ENCODE peak calls at places on chromosomes 12 and 14, in seven cellular contexts. B is hepatocyte, W is HCT116, P is body of pancreas, M is AG04450, K is right atrium auricular region, I is heart right ventricle. T is an unnamed sample.

GRCh38 chr12:43805149-43805856 is 814 bp downstream of the TWF1 start:
- DNase-seq in B (no peak), W (no peak), P (no peak), M (no peak), K (no peak), I (no peak), T (no peak)

GRCh38 chr12:25959069-25959961 is 833 bp downstream of the RASSF8 start:
- DNase-seq in B (peak; percentile 76), W (no peak), P (peak; percentile 53), M (peak; percentile 39), K (peak; percentile 80), I (peak; percentile 60), T (peak; percentile 77)

GRCh38 chr14:90886297-90886830 is 70.1 kb upstream of the TTC7B start:
- DNase-seq in B (no peak), W (no peak), P (no peak), M (no peak), K (no peak), I (no peak), T (no peak)

GRCh38 chr12:90010089-90010488 is 301.5 kb upstream of the ATP2B1 start:
- DNase-seq in B (no peak), W (no peak), P (no peak), M (no peak), K (no peak), I (no peak), T (no peak)

GRCh38 chr12:119659289-119659897 is 8.5 kb upstream of the PRKAB1 start:
- DNase-seq in B (peak; percentile 54), W (no peak), P (peak; percentile 34), M (no peak), K (no peak), I (no peak), T (no peak)

GRCh38 chr14:91872011-91872476 is 4.7 kb upstream of the TC2N start:
- DNase-seq in B (no peak), W (no peak), P (peak; percentile 88), M (no peak), K (no peak), I (no peak), T (no peak)

GRCh38 chr14:36006623-36007022 is 169.9 kb downstream of the PTCSC3 start:
- DNase-seq in B (no peak), W (no peak), P (no peak), M (no peak), K (no peak), I (no peak), T (no peak)

GRCh38 chr14:92040431-92041040 is 677 bp upstream of the TRIP11 start:
- DNase-seq in B (peak; percentile 37), W (peak; percentile 12), P (peak; percentile 58), M (peak; percentile 8), K (no peak), I (no peak), T (no peak)

GRCh38 chr12:96981053-96981452 is 74.0 kb downstream of the NEDD1 start:
- DNase-seq in B (peak; percentile 18), W (no peak), P (no peak), M (peak; percentile 59), K (no peak), I (no peak), T (peak; percentile 16)

GRCh38 chr12:68236421-68237059 is 10.9 kb upstream of the IL26 start:
- DNase-seq in B (no peak), W (no peak), P (peak; percentile 45), M (no peak), K (no peak), I (peak; percentile 10), T (no peak)

GRCh38 chr14:19947413-19948090 is 16.8 kb downstream of the OR4K1 start:
- DNase-seq in B (no peak), W (no peak), P (no peak), M (no peak), K (no peak), I (no peak), T (no peak)

GRCh38 chr14:99148861-99149610 is 123.0 kb downstream of the BCL11B start:
- DNase-seq in B (no peak), W (no peak), P (no peak), M (no peak), K (no peak), I (no peak), T (no peak)

GRCh38 chr12:68803948-68804653 is 3.9 kb upstream of the MDM2 start:
- DNase-seq in B (no peak), W (no peak), P (no peak), M (no peak), K (no peak), I (no peak), T (no peak)

GRCh38 chr12:114588061-114588460 is 95.9 kb downstream of the TBX3 start:
- DNase-seq in B (no peak), W (no peak), P (no peak), M (no peak), K (no peak), I (no peak), T (no peak)

GRCh38 chr12:119673634-119674033 is 5.7 kb downstream of the PRKAB1 start:
- DNase-seq in B (no peak), W (no peak), P (no peak), M (no peak), K (no peak), I (no peak), T (peak; percentile 60)

GRCh38 chr12:48787791-48788521 is 933 bp downstream of the ADCY6 start:
- DNase-seq in B (no peak), W (no peak), P (no peak), M (no peak), K (no peak), I (no peak), T (no peak)

GRCh38 chr14:61281186-61281676 is at the start of gene TMEM30B:
- DNase-seq in B (peak; percentile 89), W (no peak), P (peak; percentile 97), M (no peak), K (no peak), I (no peak), T (no peak)

GRCh38 chr14:70442750-70443149 is 9.2 kb upstream of the ADAM21 start:
- DNase-seq in B (no peak), W (peak; percentile 10), P (no peak), M (no peak), K (no peak), I (no peak), T (no peak)

GRCh38 chr12:101038289-101038871 is 171.7 kb downstream of the SLC5A8 start:
- DNase-seq in B (no peak), W (no peak), P (no peak), M (no peak), K (no peak), I (no peak), T (no peak)

GRCh38 chr14:91112172-91112571 is 1.7 kb upstream of the DGLUCY start:
- DNase-seq in B (no peak), W (no peak), P (no peak), M (no peak), K (no peak), I (no peak), T (no peak)

GRCh38 chr14:58732387-58732786 is 94.6 kb downstream of the DACT1 start:
- DNase-seq in B (no peak), W (no peak), P (no peak), M (no peak), K (no peak), I (no peak), T (no peak)

GRCh38 chr12:131564843-131565242 is 146.0 kb upstream of the SFSWAP start:
- DNase-seq in B (peak; percentile 30), W (no peak), P (no peak), M (no peak), K (no peak), I (no peak), T (no peak)

GRCh38 chr14:63438065-63438757 is 105.0 kb downstream of the PPP2R5E start:
- DNase-seq in B (peak; percentile 58), W (peak; percentile 15), P (peak; percentile 80), M (peak; percentile 73), K (peak; percentile 77), I (peak; percentile 28), T (peak; percentile 39)

GRCh38 chr14:57389646-57390036 is 745 bp upstream of the NAA30 start:
- DNase-seq in B (peak; percentile 17), W (no peak), P (peak; percentile 12), M (no peak), K (no peak), I (no peak), T (no peak)

GRCh38 chr12:120342156-120342555 is 14.6 kb upstream of the PLA2G1B start:
- DNase-seq in B (no peak), W (no peak), P (no peak), M (no peak), K (no peak), I (no peak), T (no peak)

GRCh38 chr12:56581418-56582145 is 48.5 kb downstream of the BAZ2A start:
- DNase-seq in B (no peak), W (no peak), P (no peak), M (no peak), K (no peak), I (no peak), T (no peak)

GRCh38 chr12:2445968-2446367 is 348.8 kb upstream of the FKBP4 start:
- DNase-seq in B (no peak), W (no peak), P (no peak), M (no peak), K (no peak), I (no peak), T (no peak)

GRCh38 chr12:83889745-83890144 is 1022.9 kb downstream of the SLC6A15 start:
- DNase-seq in B (no peak), W (no peak), P (no peak), M (no peak), K (no peak), I (no peak), T (no peak)

GRCh38 chr14:86129426-86129825 is 599.5 kb downstream of the FLRT2 start:
- DNase-seq in B (no peak), W (no peak), P (no peak), M (no peak), K (no peak), I (no peak), T (peak; percentile 6)

GRCh38 chr12:57964421-57964820 is 23.1 kb downstream of the ATP23 start:
- DNase-seq in B (no peak), W (no peak), P (no peak), M (no peak), K (no peak), I (no peak), T (no peak)
- H3K9me3 ChIP-seq in B (no peaks in the 10 kb centered on the region), W (no peaks in the 10 kb centered on the region), P (no peaks in the 10 kb centered on the region), M (peaks cover 2% of the 10 kb centered on the region), K (no peaks in the 10 kb centered on the region), I (peaks cover 8% of the 10 kb centered on the region), T (no peaks in the 10 kb centered on the region)

DNA sequence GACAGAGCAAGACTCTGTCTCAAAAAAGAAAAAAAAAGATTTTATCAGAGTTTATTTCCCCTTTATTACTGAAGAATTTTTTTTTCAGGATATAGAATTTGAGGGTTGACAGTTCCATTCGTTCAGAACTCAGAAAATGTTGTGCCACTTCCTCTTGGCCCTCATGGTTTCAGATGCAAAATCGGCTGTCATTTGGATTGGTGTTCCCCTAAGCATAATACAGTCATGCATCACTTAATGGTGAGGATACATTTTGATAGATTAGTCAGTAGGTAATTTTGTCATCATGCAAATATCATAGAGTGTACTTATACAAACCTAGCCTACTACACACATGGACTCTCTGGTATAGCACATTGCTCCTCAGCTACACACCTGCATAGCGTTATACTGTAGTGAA is 263.9 kb upstream of the RTL1 start:
- DNase-seq in B (no peak), W (peak; percentile 18), P (no peak), M (no peak), K (no peak), I (no peak), T (no peak)
- H3K9me3 ChIP-seq in B (peaks cover 3% of the 10 kb centered on the region), W (peaks cover 3% of the 10 kb centered on the region), P (no peaks in the 10 kb centered on the region), M (no peaks in the 10 kb centered on the region), K (no peaks in the 10 kb centered on the region), I (peaks cover 12% of the 10 kb centered on the region), T (no peaks in the 10 kb centered on the region)

GRCh38 chr12:11797993-11798720 is 148.7 kb downstream of the ETV6 start:
- DNase-seq in B (no peak), W (no peak), P (no peak), M (no peak), K (no peak), I (no peak), T (no peak)
- H3K9me3 ChIP-seq in B (no peaks in the 10 kb centered on the region), W (no peaks in the 10 kb centered on the region), P (no peaks in the 10 kb centered on the region), M (no peaks in the 10 kb centered on the region), K (no peaks in the 10 kb centered on the region), I (no peaks in the 10 kb centered on the region), T (no peaks in the 10 kb centered on the region)

GRCh38 chr14:29310210-29310609 is 543.6 kb downstream of the FOXG1 start:
- DNase-seq in B (no peak), W (no peak), P (no peak), M (no peak), K (no peak), I (no peak), T (no peak)
- H3K9me3 ChIP-seq in B (no peaks in the 10 kb centered on the region), W (peaks cover 7% of the 10 kb centered on the region), P (no peaks in the 10 kb centered on the region), M (no peaks in the 10 kb centered on the region), K (no peaks in the 10 kb centered on the region), I (no peaks in the 10 kb centered on the region), T (no peaks in the 10 kb centered on the region)

T was measured in right cardiac atrium.